ENCODE peak calls at places on chromosomes 5 and 9, in seven cellular contexts. T, M, N, G, I, E and Q are unnamed samples.

GRCh38 chr5:108655750-108656450 is 91.8 kb upstream of the FER start:
- DNase-seq in T (no peak), M (no peak), N (peak; percentile 79), G (peak; percentile 87), I (no peak), E (no peak), Q (no peak)

GRCh38 chr9:136160321-136160938 is 41.8 kb upstream of the TMEM250 start:
- DNase-seq in T (no peak), M (no peak), N (no peak), G (no peak), I (peak; percentile 85), E (no peak), Q (no peak)

GRCh38 chr5:78265163-78265562 is 29.3 kb downstream of the AP3B1 start:
- DNase-seq in T (no peak), M (no peak), N (no peak), G (no peak), I (no peak), E (no peak), Q (no peak)

GRCh38 chr5:100792781-100793180 is 110.3 kb downstream of the ST8SIA4 start:
- DNase-seq in T (no peak), M (no peak), N (no peak), G (no peak), I (no peak), E (no peak), Q (no peak)

GRCh38 chr9:73683862-73684591 is 532.4 kb downstream of the ANXA1 start:
- DNase-seq in T (no peak), M (no peak), N (peak; percentile 32), G (peak; percentile 76), I (no peak), E (no peak), Q (no peak)

GRCh38 chr9:34675048-34675714 is 12.7 kb upstream of the CCL27 start:
- DNase-seq in T (no peak), M (peak; percentile 32), N (peak; percentile 30), G (peak; percentile 68), I (peak; percentile 57), E (peak; percentile 27), Q (peak; percentile 86)

GRCh38 chr9:133269537-133270357 is 5.3 kb downstream of the ABO start:
- DNase-seq in T (no peak), M (no peak), N (no peak), G (no peak), I (no peak), E (no peak), Q (no peak)

GRCh38 chr5:126403156-126403555 is 20.1 kb upstream of the GRAMD2B start:
- DNase-seq in T (no peak), M (no peak), N (no peak), G (no peak), I (no peak), E (no peak), Q (no peak)

GRCh38 chr5:167699434-167699833 is 592.0 kb upstream of the WWC1 start:
- DNase-seq in T (no peak), M (no peak), N (peak; percentile 100), G (peak; percentile 94), I (no peak), E (no peak), Q (peak; percentile 10)

GRCh38 chr5:166961938-166962337 is 1329.5 kb upstream of the WWC1 start:
- DNase-seq in T (no peak), M (no peak), N (no peak), G (no peak), I (no peak), E (no peak), Q (no peak)

GRCh38 chr5:90135979-90136378 is 273.6 kb downstream of the CETN3 start:
- DNase-seq in T (no peak), M (no peak), N (no peak), G (no peak), I (no peak), E (no peak), Q (peak; percentile 39)

GRCh38 chr9:114035221-114035844 is 42.8 kb downstream of the AMBP start:
- DNase-seq in T (no peak), M (no peak), N (no peak), G (no peak), I (no peak), E (no peak), Q (peak; percentile 17)

GRCh38 chr9:127336086-127336485 is 60.9 kb upstream of the SLC2A8 start:
- DNase-seq in T (no peak), M (no peak), N (peak; percentile 43), G (peak; percentile 57), I (no peak), E (no peak), Q (no peak)

GRCh38 chr5:96084874-96085545 is 123.4 kb upstream of the ELL2 start:
- DNase-seq in T (no peak), M (no peak), N (peak; percentile 58), G (no peak), I (no peak), E (no peak), Q (no peak)

GRCh38 chr9:79224672-79225433 is 346.9 kb upstream of the TLE4 start:
- DNase-seq in T (no peak), M (no peak), N (peak; percentile 90), G (peak; percentile 95), I (no peak), E (no peak), Q (no peak)

GRCh38 chr5:66513130-66513529 is 83.1 kb upstream of the MAST4 start:
- DNase-seq in T (no peak), M (no peak), N (no peak), G (no peak), I (peak; percentile 5), E (no peak), Q (no peak)